ENCODE peak calls at places on chromosomes 6 and 20, in seven cellular contexts. E, A, T, I, P, H and K are unnamed samples.

GRCh38 chr20:38825901-38826625 is 20.6 kb downstream of the PPP1R16B start:
- DNase-seq in H (no peak), T (peak), A (peak), I (no peak), E (no peak), P (no peak), K (no peak)

GRCh38 chr20:36754656-36755222 is 8.8 kb upstream of the NDRG3 start:
- DNase-seq in A (peak), P (no peak), H (peak), T (peak), I (no peak), E (peak), K (no peak)

GRCh38 chr6:32271427-32271826 is 47.6 kb upstream of the NOTCH4 start:
- DNase-seq in I (no peak), E (no peak), A (no peak), T (no peak), H (no peak), P (no peak), K (no peak)

GRCh38 chr6:39003072-39003471 is 45.5 kb upstream of the GLP1R start:
- DNase-seq in I (no peak), T (no peak), H (peak), P (no peak), A (no peak), E (no peak), K (no peak)

GRCh38 chr6:53358440-53359087 is 9.8 kb upstream of the ELOVL5 start:
- DNase-seq in I (no peak), H (no peak), T (no peak), P (no peak), E (no peak), A (no peak), K (no peak)

GRCh38 chr6:3517350-3517749 is 60.5 kb upstream of the SLC22A23 start:
- DNase-seq in E (peak), I (no peak), H (no peak), A (peak), P (no peak), T (peak), K (no peak)

GRCh38 chr6:55822815-55823214 is 52.6 kb downstream of the BMP5 start:
- DNase-seq in P (no peak), A (peak), H (no peak), E (no peak), I (no peak), T (peak), K (no peak)

GRCh38 chr6:83480470-83480869 is 31.9 kb upstream of the PRSS35 start:
- DNase-seq in I (no peak), P (no peak), T (no peak), E (no peak), H (no peak), A (no peak), K (no peak)

GRCh38 chr6:150877928-150878327 is 12.4 kb downstream of the MTHFD1L start:
- DNase-seq in A (no peak), H (no peak), E (no peak), T (no peak), I (no peak), P (no peak), K (no peak)

GRCh38 chr20:21235713-21236445 is 67.3 kb upstream of the XRN2 start:
- DNase-seq in I (peak), P (peak), E (peak), A (peak), H (peak), T (peak), K (peak)

GRCh38 chr6:46090115-46091079 is 39.4 kb upstream of the ENPP4 start:
- DNase-seq in H (peak), T (peak), E (peak), I (peak), A (peak), P (peak), K (peak)